ENCODE peak calls at places on chromosome 17, in nine cellular contexts. C, L, H, E, R, S, W, O and N are unnamed samples.

GRCh38 chr17:40422990-40423611 is 5.4 kb upstream of the TOP2A start:
- DNase-seq in C (no peak), L (no peak), H (no peak), E (peak), R (peak), S (no peak), W (no peak), O (no peak), N (no peak)

GRCh38 chr17:65941500-65941899 is 250.4 kb downstream of the CEP112 start:
- DNase-seq in C (no peak), L (no peak), H (no peak), E (no peak), R (no peak), S (no peak), W (no peak), O (no peak), N (no peak)

GRCh38 chr17:68868708-68869107 is 86.5 kb downstream of the ABCA8 start:
- DNase-seq in C (peak), L (peak), H (no peak), E (no peak), R (no peak), S (no peak), W (no peak), O (no peak), N (no peak)

GRCh38 chr17:20071824-20072691 is 62.9 kb downstream of the SPECC1 start:
- DNase-seq in C (no peak), L (no peak), H (no peak), E (no peak), R (no peak), S (no peak), W (no peak), O (no peak), N (no peak)

GRCh38 chr17:62790554-62790953 is 17.6 kb downstream of the MARCHF10 start:
- DNase-seq in C (peak), L (peak), H (no peak), E (peak), R (no peak), S (peak), W (no peak), O (no peak), N (no peak)

GRCh38 chr17:71461504-71462197 is 659.2 kb upstream of the SOX9 start:
- DNase-seq in C (no peak), L (no peak), H (no peak), E (no peak), R (no peak), S (no peak), W (no peak), O (no peak), N (no peak)

GRCh38 chr17:30600830-30601494 is 123.8 kb downstream of the GOSR1 start:
- DNase-seq in C (peak), L (peak), H (no peak), E (peak), R (no peak), S (no peak), W (peak), O (no peak), N (no peak)

GRCh38 chr17:8420041-8420934 is 15.4 kb upstream of the NDEL1 start:
- DNase-seq in C (peak), L (peak), H (no peak), E (peak), R (no peak), S (peak), W (no peak), O (peak), N (no peak)

GRCh38 chr17:50117202-50118040 is 12.5 kb downstream of the SAMD14 start:
- DNase-seq in C (peak), L (peak), H (peak), E (peak), R (peak), S (peak), W (peak), O (peak), N (no peak)

GRCh38 chr17:78879679-78880186 is 23.3 kb downstream of the CEP295NL start:
- DNase-seq in C (peak), L (peak), H (peak), E (no peak), R (no peak), S (peak), W (no peak), O (no peak), N (peak)

GRCh38 chr17:34371405-34371804 is 8.4 kb upstream of the CCL1 start:
- DNase-seq in C (no peak), L (no peak), H (no peak), E (no peak), R (no peak), S (no peak), W (peak), O (no peak), N (no peak)

GRCh38 chr17:33594000-33594399 is 300.9 kb upstream of the ASIC2 start:
- DNase-seq in C (no peak), L (no peak), H (no peak), E (no peak), R (no peak), S (no peak), W (no peak), O (no peak), N (no peak)

GRCh38 chr17:49705254-49705653 is 2.5 kb downstream of the SLC35B1 start:
- DNase-seq in C (no peak), L (no peak), H (no peak), E (no peak), R (no peak), S (no peak), W (no peak), O (no peak), N (no peak)

GRCh38 chr17:48791128-48792032 is 25.6 kb downstream of the TTLL6 start:
- DNase-seq in C (peak), L (peak), H (no peak), E (peak), R (peak), S (peak), W (peak), O (peak), N (peak)

GRCh38 chr17:41697122-41697962 is 8.7 kb downstream of the EIF1 start:
- DNase-seq in C (peak), L (no peak), H (no peak), E (no peak), R (no peak), S (peak), W (no peak), O (peak), N (no peak)

GRCh38 chr17:14299261-14300093 is 1.4 kb upstream of the HS3ST3B1 start:
- DNase-seq in C (no peak), L (peak), H (peak), E (no peak), R (no peak), S (peak), W (no peak), O (peak), N (no peak)

GRCh38 chr17:6366144-6366755 is 68.7 kb downstream of the AIPL1 start:
- DNase-seq in C (peak), L (peak), H (no peak), E (no peak), R (peak), S (no peak), W (no peak), O (no peak), N (no peak)

GRCh38 chr17:68290268-68290954 is 516 bp downstream of the SLC16A6 start:
- DNase-seq in C (no peak), L (no peak), H (peak), E (no peak), R (no peak), S (peak), W (peak), O (peak), N (no peak)

GRCh38 chr17:82553210-82553930 is 33.8 kb downstream of the FOXK2 start:
- DNase-seq in C (no peak), L (no peak), H (no peak), E (no peak), R (no peak), S (no peak), W (peak), O (no peak), N (no peak)

GRCh38 chr17:21198411-21198810 is 15.6 kb downstream of the TMEM11 start:
- DNase-seq in C (no peak), L (no peak), H (no peak), E (no peak), R (no peak), S (no peak), W (no peak), O (no peak), N (no peak)

GRCh38 chr17:50206604-50207293 is 5.3 kb upstream of the COL1A1 start:
- DNase-seq in C (peak), L (peak), H (no peak), E (no peak), R (no peak), S (peak), W (no peak), O (no peak), N (no peak)

GRCh38 chr17:81412490-81413093 is 17.3 kb downstream of the BAHCC1 start:
- DNase-seq in C (peak), L (peak), H (no peak), E (no peak), R (no peak), S (no peak), W (no peak), O (no peak), N (no peak)
- H3K4me3 ChIP-seq in C (no peak), L (no peak), H (no peak), E (no peak), R (no peak), S (no peak), W (no peak), O (no peak), N (no peak)

DNA sequence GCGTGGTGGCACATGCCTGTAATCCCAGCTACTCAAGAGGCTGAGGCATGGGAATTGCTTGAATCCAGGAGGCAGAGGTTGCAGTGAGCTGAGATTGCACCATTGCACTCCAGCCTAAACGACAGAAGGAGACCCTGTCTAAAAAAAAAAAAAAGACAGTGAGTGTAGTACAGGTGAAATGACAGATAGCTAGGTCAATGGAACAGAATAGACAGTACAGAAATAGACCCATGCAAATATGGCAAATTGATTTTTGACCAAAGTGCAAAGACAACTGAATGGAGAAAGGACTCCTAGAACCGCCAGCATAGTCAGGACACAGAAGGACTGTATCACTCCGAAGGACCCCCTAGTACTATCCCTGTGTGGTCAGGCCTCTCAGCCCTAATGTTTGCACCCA is 16.6 kb upstream of the PYY start:
- DNase-seq in C (no peak), L (no peak), H (no peak), E (no peak), R (no peak), S (no peak), W (no peak), O (no peak), N (no peak)
- H3K27ac ChIP-seq in C (no peak), L (no peak), H (no peak), E (no peak), R (no peak), S (no peak), W (no peak), O (no peak), N (no peak)

GRCh38 chr17:17435323-17435722 is 41.5 kb upstream of the MED9 start:
- DNase-seq in C (peak), L (peak), H (no peak), E (peak), R (no peak), S (no peak), W (no peak), O (no peak), N (no peak)
- TF ChIP-seq CTCF in C (peak), L (peak), H (no peak), E (no peak), R (no peak), S (no peak), W (no peak), O (no peak), N (no peak)

GRCh38 chr17:75832164-75832651 is 12.0 kb downstream of the UNC13D start:
- DNase-seq in C (peak), L (peak), H (no peak), E (no peak), R (no peak), S (no peak), W (no peak), O (peak), N (no peak)
- H3K4me3 ChIP-seq in C (no peak), L (no peak), H (no peak), E (no peak), R (no peak), S (no peak), W (peak), O (no peak), N (no peak)

DNA sequence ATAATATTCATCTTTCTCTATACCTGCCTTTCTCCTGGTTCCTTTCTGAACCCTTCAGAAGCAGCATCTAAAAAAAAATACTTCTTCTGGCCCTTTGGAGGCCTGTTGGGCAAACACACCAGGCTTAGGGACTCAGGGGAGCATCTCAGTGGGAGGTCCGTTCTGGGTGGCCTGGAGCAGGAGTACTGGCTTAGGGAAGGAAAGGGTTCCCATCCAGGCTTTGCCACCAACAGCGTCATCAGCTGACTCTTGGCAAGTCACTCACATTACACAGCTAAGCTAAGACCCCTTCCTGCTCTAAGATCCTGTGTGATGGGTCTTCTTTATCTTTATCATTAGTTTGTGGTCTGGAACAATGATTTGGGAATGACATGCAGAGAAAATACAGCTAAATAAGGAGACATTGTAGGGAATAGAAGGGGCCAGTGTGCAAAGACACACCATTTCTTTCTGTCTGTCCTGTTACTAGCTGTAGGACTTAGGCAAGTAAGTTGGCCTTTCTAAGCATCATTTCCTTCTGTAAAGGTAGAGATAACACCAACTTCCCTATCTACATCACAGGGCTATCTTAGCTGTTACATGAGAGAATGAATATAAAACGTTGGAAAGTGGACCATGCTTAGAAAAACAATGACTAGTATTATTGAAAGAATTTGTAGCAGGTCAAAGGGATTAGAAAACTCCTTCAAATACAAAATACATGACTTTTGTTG is 9.9 kb downstream of the PCTP start:
- DNase-seq in C (no peak), L (no peak), H (no peak), E (no peak), R (no peak), S (no peak), W (no peak), O (no peak), N (no peak)
- H3K27ac ChIP-seq in C (no peak), L (no peak), H (peak), E (no peak), R (no peak), S (no peak), W (no peak), O (peak), N (no peak)

GRCh38 chr17:37512442-37513070 is 22.9 kb downstream of the DUSP14 start:
- DNase-seq in C (no peak), L (no peak), H (no peak), E (no peak), R (no peak), S (no peak), W (no peak), O (no peak), N (no peak)
- TF ChIP-seq CTCF in C (no peak), L (no peak), H (no peak), E (no peak), R (no peak), S (no peak), W (no peak), O (no peak), N (no peak)

DNA sequence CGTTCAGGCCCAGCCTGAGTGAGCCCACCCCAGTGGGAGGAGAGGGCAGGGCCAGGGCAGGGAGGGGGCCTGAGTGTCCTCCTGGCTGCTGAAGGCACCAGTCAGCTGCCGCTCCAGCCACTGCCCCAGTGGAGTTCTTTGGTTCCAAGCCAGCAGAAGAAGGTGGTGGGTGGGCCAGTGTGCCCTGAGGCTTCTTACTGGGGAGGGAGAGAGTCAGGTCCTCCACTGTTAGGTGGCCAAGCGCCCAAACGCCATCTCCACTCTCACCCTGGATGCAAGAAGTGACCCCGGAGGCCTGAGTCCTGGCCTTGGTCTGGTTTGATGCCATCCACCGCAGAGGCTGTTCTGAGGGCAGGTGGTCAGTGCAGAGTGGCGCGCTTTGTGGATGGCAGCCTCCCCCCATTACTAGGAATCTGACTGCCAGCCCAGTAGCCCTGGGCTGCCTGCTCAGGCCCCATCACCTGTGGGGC is 2.2 kb downstream of the RNF213 start:
- DNase-seq in C (no peak), L (no peak), H (no peak), E (no peak), R (no peak), S (no peak), W (no peak), O (no peak), N (no peak)
- H3K4me3 ChIP-seq in C (no peak), L (peak), H (peak), E (peak), R (no peak), S (peak), W (peak), O (peak), N (peak)